ENCODE peak calls at places on chromosomes 16 and 17, in seven cellular contexts. F is K562, G is breast epithelium, T is IMR-90, H is uterus, R is lower leg skin, M is H54. Z is an unnamed sample.
A peak's percentile ranks its signal among the peaks of the same experiment; 100 is the strongest.

GRCh38 chr16:11841026-11841425 is 10.3 kb downstream of the RSL1D1 start:
- DNase-seq in F (no peak), G (no peak), T (no peak), H (no peak), R (no peak), M (no peak), Z (no peak)

GRCh38 chr16:15779664-15780351 is 77.0 kb downstream of the MYH11 start:
- DNase-seq in F (no peak), G (no peak), T (no peak), H (no peak), R (no peak), M (no peak), Z (no peak)

GRCh38 chr17:44024271-44024663 is 9.5 kb upstream of the TMEM101 start:
- DNase-seq in F (no peak), G (no peak), T (no peak), H (no peak), R (no peak), M (no peak), Z (no peak)

GRCh38 chr17:13160281-13160680 is 142.5 kb upstream of the ELAC2 start:
- DNase-seq in F (no peak), G (no peak), T (peak; percentile 6), H (no peak), R (no peak), M (no peak), Z (no peak)

GRCh38 chr17:45374501-45374900 is 57.7 kb upstream of the MAP3K14 start:
- DNase-seq in F (no peak), G (no peak), T (peak; percentile 29), H (no peak), R (no peak), M (no peak), Z (no peak)

GRCh38 chr17:31724619-31725018 is 134.4 kb downstream of the COPRS start:
- DNase-seq in F (no peak), G (no peak), T (peak; percentile 58), H (no peak), R (no peak), M (no peak), Z (no peak)

GRCh38 chr17:17170346-17170976 is 35.7 kb downstream of the PLD6 start:
- DNase-seq in F (no peak), G (peak; percentile 65), T (peak; percentile 21), H (no peak), R (no peak), M (no peak), Z (no peak)

GRCh38 chr16:68488559-68488958 is 40.3 kb upstream of the SMPD3 start:
- DNase-seq in F (no peak), G (no peak), T (no peak), H (no peak), R (no peak), M (no peak), Z (no peak)

GRCh38 chr16:84223456-84223855 is 16.4 kb downstream of the KCNG4 start:
- DNase-seq in F (no peak), G (no peak), T (peak; percentile 8), H (no peak), R (no peak), M (no peak), Z (no peak)

GRCh38 chr17:42577140-42577531 is 393 bp downstream of the PSMC3IP start:
- DNase-seq in F (no peak), G (no peak), T (no peak), H (no peak), R (no peak), M (peak; percentile 43), Z (no peak)

GRCh38 chr17:21330436-21331160 is 45.6 kb upstream of the KCNJ12 start:
- DNase-seq in F (no peak), G (no peak), T (no peak), H (no peak), R (no peak), M (no peak), Z (peak; percentile 57)

GRCh38 chr17:75625813-75626486 is 7.3 kb upstream of the SMIM5 start:
- DNase-seq in F (peak; percentile 66), G (no peak), T (peak; percentile 4), H (no peak), R (no peak), M (peak; percentile 67), Z (no peak)

GRCh38 chr16:86984975-86985655 is 332.1 kb downstream of the C16orf95 start:
- DNase-seq in F (no peak), G (no peak), T (no peak), H (no peak), R (no peak), M (no peak), Z (no peak)

GRCh38 chr17:46044286-46044928 is 45.4 kb downstream of the STH start:
- DNase-seq in F (peak; percentile 83), G (peak; percentile 78), T (peak; percentile 87), H (peak; percentile 88), R (peak; percentile 85), M (peak; percentile 64), Z (no peak)

GRCh38 chr16:80670170-80670865 is 129.5 kb downstream of the DYNLRB2 start:
- DNase-seq in F (no peak), G (no peak), T (no peak), H (no peak), R (no peak), M (no peak), Z (no peak)

GRCh38 chr17:7043544-7044268 is at the start of gene SLC16A11:
- DNase-seq in F (no peak), G (no peak), T (peak; percentile 21), H (no peak), R (peak; percentile 44), M (no peak), Z (no peak)

GRCh38 chr16:11674818-11675560 is 6.7 kb downstream of the SNN start:
- DNase-seq in F (no peak), G (peak; percentile 55), T (peak; percentile 51), H (peak; percentile 31), R (no peak), M (no peak), Z (no peak)

GRCh38 chr16:85396879-85397871 is 215.9 kb upstream of the GSE1 start:
- DNase-seq in F (peak; percentile 73), G (no peak), T (no peak), H (no peak), R (no peak), M (peak; percentile 50), Z (no peak)

GRCh38 chr17:78019367-78019975 is 61.0 kb downstream of the TNRC6C start:
- DNase-seq in F (peak; percentile 66), G (no peak), T (peak; percentile 62), H (no peak), R (no peak), M (no peak), Z (no peak)

GRCh38 chr17:4706121-4706520 is 2.2 kb upstream of the PELP1 start:
- DNase-seq in F (no peak), G (no peak), T (peak; percentile 78), H (no peak), R (no peak), M (peak; percentile 66), Z (no peak)

DNA sequence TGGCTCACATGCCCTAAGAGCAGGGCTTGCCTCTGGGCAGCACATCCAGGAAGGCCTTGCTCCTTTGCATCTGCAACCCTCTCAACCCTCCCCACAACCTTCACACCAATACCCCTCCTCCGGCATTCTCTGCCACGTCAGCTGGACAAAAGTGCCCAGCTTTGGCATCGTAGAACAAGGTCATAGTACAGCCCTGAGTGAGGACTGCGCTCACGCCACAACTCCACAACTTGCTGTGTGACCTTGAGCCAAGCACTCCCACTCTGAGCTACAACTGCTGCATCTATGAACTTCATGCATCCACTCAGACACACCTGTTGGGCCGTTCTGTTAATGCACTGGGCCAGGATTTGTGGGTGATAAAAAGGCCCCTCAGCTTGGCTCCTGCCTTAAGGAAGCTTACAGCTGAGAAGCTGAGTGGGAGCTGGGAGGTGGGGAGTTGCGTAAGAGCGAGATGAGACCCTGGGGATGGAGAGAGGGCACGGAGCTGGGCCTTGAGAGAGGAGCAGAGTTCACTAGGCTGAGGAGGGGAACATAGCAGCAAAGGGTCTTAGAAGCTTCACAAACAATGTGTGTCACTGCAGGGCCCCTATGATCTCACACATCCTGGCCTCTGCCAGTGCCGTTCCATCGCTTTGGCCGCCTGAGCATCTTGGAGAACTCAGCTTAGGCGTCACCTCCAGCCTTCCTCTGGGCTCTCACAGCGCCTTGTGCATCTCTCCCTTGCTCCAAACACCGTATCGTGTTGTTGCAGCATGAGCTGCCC is 8.6 kb upstream of the MRC2 start:
- DNase-seq in F (no peak), G (no peak), T (no peak), H (no peak), R (no peak), M (no peak), Z (no peak)
- TF ChIP-seq POLR2A in F (no peak), G (no peak), T (no peak), H (no peak), R (no peak), M (no peak), Z (no peak)

GRCh38 chr16:22266546-22266945 is 30.7 kb upstream of the POLR3E start:
- DNase-seq in F (no peak), G (no peak), T (no peak), H (no peak), R (no peak), M (no peak), Z (no peak)
- TF ChIP-seq POLR2A in F (no peak), G (no peak), T (no peak), H (no peak), R (no peak), M (no peak), Z (no peak)

GRCh38 chr17:38896373-38896954 is 26.6 kb downstream of the LASP1 start:
- DNase-seq in F (no peak), G (no peak), T (peak; percentile 22), H (no peak), R (no peak), M (no peak), Z (no peak)

GRCh38 chr17:38897176-38897575 is 27.3 kb downstream of the LASP1 start:
- DNase-seq in F (no peak), G (no peak), T (peak; percentile 28), H (no peak), R (no peak), M (no peak), Z (no peak)

GRCh38 chr17:38897671-38898290 is 27.6 kb upstream of the LASP1NB start:
- DNase-seq in F (no peak), G (no peak), T (no peak), H (no peak), R (no peak), M (no peak), Z (no peak)

GRCh38 chr17:38898291-38898679 is 27.1 kb upstream of the LASP1NB start:
- DNase-seq in F (no peak), G (no peak), T (no peak), H (no peak), R (no peak), M (no peak), Z (no peak)

DNA sequence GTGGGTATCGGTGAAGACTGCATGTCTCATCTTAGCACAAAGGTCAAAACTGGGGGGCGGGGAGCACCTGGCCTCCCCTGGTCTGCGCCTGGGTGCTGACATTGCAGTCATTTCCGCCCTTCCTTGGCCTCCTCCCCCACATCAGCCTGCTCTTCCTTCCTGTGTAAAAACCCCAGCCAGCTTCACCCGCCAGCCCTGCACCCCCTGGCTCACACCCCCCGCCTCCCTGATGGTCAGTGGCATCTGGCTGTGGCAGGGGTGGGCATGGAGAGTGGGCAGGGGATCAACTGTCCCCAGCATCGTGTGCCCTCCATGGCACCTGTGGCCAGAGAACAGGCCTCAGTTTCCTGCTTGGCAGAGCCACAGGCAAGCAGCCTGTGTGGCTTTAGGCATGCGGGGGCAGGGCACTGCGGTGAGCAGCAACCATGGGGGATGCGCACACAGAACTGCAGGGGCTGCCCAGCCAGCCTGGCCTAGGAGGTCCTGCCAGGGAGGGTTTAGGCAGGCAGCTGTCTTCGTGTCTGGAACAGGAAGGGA is 26.5 kb upstream of the LASP1NB start:
- DNase-seq in F (peak; percentile 82), G (no peak), T (no peak), H (no peak), R (no peak), M (no peak), Z (no peak)
- TF ChIP-seq POLR2A in F (no peak), G (no peak), T (no peak), H (no peak), R (no peak), M (no peak), Z (no peak)

GRCh38 chr17:40121886-40122465 is at the start of gene MSL1:
- DNase-seq in F (peak; percentile 86), G (peak; percentile 88), T (peak; percentile 68), H (peak; percentile 89), R (peak; percentile 87), M (peak; percentile 83), Z (peak; percentile 94)
- TF ChIP-seq POLR2A in F (peak; percentile 64), G (no peak), T (no peak), H (peak; percentile 65), R (no peak), M (peak; percentile 54), Z (peak; percentile 42)